ENCODE peak calls at places on chromosome 4, in six cellular contexts. Z is breast epithelium, M is C1 segment of cervical spinal cord, D is Right ventricle myocardium superior, Y is astrocyte, O is NCI-H460. E is an unnamed sample.

GRCh38 chr4:81885016-81885415 is 413.3 kb upstream of the RASGEF1B start:
- DNase-seq in Z (no peak), M (no peak), D (no peak), Y (no peak), O (no peak), E (no peak)

GRCh38 chr4:142406917-142407501 is 439.1 kb downstream of the INPP4B start:
- DNase-seq in Z (no peak), M (no peak), D (no peak), Y (peak; percentile 32), O (no peak), E (no peak)

GRCh38 chr4:1364217-1364616 is 17.2 kb downstream of the UVSSA start:
- DNase-seq in Z (no peak), M (no peak), D (no peak), Y (no peak), O (no peak), E (no peak)

GRCh38 chr4:38565271-38566199 is 98.5 kb upstream of the KLF3 start:
- DNase-seq in Z (peak; percentile 43), M (no peak), D (no peak), Y (peak; percentile 78), O (no peak), E (peak; percentile 65)

GRCh38 chr4:56799291-56799823 is 22.1 kb downstream of the SPINK2 start:
- DNase-seq in Z (no peak), M (peak; percentile 9), D (no peak), Y (peak; percentile 42), O (no peak), E (no peak)

GRCh38 chr4:78648639-78649363 is 97.2 kb downstream of the ANXA3 start:
- DNase-seq in Z (no peak), M (no peak), D (no peak), Y (no peak), O (no peak), E (no peak)

GRCh38 chr4:88341227-88342192 is 37.1 kb upstream of the HERC6 start:
- DNase-seq in Z (no peak), M (no peak), D (peak; percentile 40), Y (peak; percentile 92), O (peak; percentile 69), E (peak; percentile 74)

GRCh38 chr4:48403358-48403757 is 62.0 kb downstream of the SLAIN2 start:
- DNase-seq in Z (no peak), M (no peak), D (no peak), Y (no peak), O (no peak), E (no peak)

GRCh38 chr4:159487284-159487747 is 384.4 kb downstream of the RAPGEF2 start:
- DNase-seq in Z (peak; percentile 30), M (no peak), D (no peak), Y (peak; percentile 62), O (peak; percentile 62), E (no peak)

GRCh38 chr4:47731182-47731581 is 106.7 kb downstream of the CORIN start:
- DNase-seq in Z (no peak), M (no peak), D (no peak), Y (no peak), O (no peak), E (no peak)

GRCh38 chr4:38334791-38335190 is 329.2 kb upstream of the KLF3 start:
- DNase-seq in Z (no peak), M (no peak), D (no peak), Y (no peak), O (no peak), E (no peak)

GRCh38 chr4:38163216-38164006 is 203.2 kb downstream of the PTTG2 start:
- DNase-seq in Z (no peak), M (no peak), D (no peak), Y (peak; percentile 83), O (no peak), E (no peak)

GRCh38 chr4:52249583-52249982 is 198.5 kb downstream of the SPATA18 start:
- DNase-seq in Z (no peak), M (no peak), D (no peak), Y (no peak), O (no peak), E (no peak)

GRCh38 chr4:111128327-111128726 is 505.4 kb upstream of the PITX2 start:
- DNase-seq in Z (no peak), M (no peak), D (no peak), Y (no peak), O (no peak), E (no peak)

GRCh38 chr4:185950891-185951290 is 118.1 kb upstream of the TLR3 start:
- DNase-seq in Z (no peak), M (no peak), D (no peak), Y (peak; percentile 68), O (no peak), E (no peak)

GRCh38 chr4:105683038-105683437 is 25.5 kb downstream of the INTS12 start:
- DNase-seq in Z (peak; percentile 81), M (no peak), D (no peak), Y (no peak), O (no peak), E (no peak)

GRCh38 chr4:105551968-105552746 is at the start of gene ARHGEF38:
- DNase-seq in Z (peak; percentile 81), M (no peak), D (no peak), Y (peak; percentile 20), O (no peak), E (no peak)

GRCh38 chr4:85081196-85081595 is 114.7 kb upstream of the WDFY3 start:
- DNase-seq in Z (no peak), M (no peak), D (no peak), Y (no peak), O (no peak), E (no peak)

GRCh38 chr4:62210521-62210920 is 1010.4 kb downstream of the ADGRL3 start:
- DNase-seq in Z (no peak), M (no peak), D (no peak), Y (peak; percentile 20), O (no peak), E (no peak)

GRCh38 chr4:40630335-40631021 is 814 bp upstream of the RBM47 start:
- DNase-seq in Z (peak; percentile 58), M (no peak), D (peak; percentile 53), Y (no peak), O (peak; percentile 24), E (peak; percentile 74)

GRCh38 chr4:173413043-173413442 is 14.1 kb upstream of the SCRG1 start:
- DNase-seq in Z (no peak), M (no peak), D (no peak), Y (no peak), O (no peak), E (no peak)

GRCh38 chr4:184447664-184448063 is 26.7 kb downstream of the IRF2 start:
- DNase-seq in Z (no peak), M (no peak), D (no peak), Y (no peak), O (no peak), E (no peak)

GRCh38 chr4:83335691-83336090 is 1.0 kb upstream of the HPSE start:
- DNase-seq in Z (no peak), M (no peak), D (no peak), Y (no peak), O (no peak), E (no peak)

GRCh38 chr4:126451237-126451885 is 1136.6 kb downstream of the FAT4 start:
- DNase-seq in Z (no peak), M (no peak), D (no peak), Y (peak; percentile 8), O (no peak), E (no peak)

GRCh38 chr4:2794707-2795557 is 2.0 kb downstream of the SH3BP2 start:
- DNase-seq in Z (no peak), M (peak; percentile 41), D (peak; percentile 88), Y (peak; percentile 72), O (no peak), E (peak; percentile 78)

GRCh38 chr4:72569719-72570235 is 756 bp upstream of the ADAMTS3 start:
- DNase-seq in Z (no peak), M (no peak), D (peak; percentile 26), Y (no peak), O (no peak), E (no peak)

GRCh38 chr4:6880691-6881090 is 28.9 kb upstream of the TBC1D14 start:
- DNase-seq in Z (no peak), M (no peak), D (no peak), Y (no peak), O (no peak), E (no peak)

GRCh38 chr4:169369634-169370033 is 98.9 kb upstream of the SH3RF1 start:
- DNase-seq in Z (no peak), M (no peak), D (no peak), Y (no peak), O (no peak), E (no peak)